ENCODE peak calls at places on chromosomes 3 and 15, in five cellular contexts. One of them, this sample, is unnamed.

GRCh38 chr15:94584833-94585244 is 353.5 kb downstream of the MCTP2 start:
- DNase-seq in kidney epithelial cell: peak; percentile 9
- DNase-seq in AG09309: no peak
- DNase-seq in progenitor cell of endocrine pancreas: no peak
- DNase-seq in OCI-LY7: peak; percentile 15
- DNase-seq in this sample: peak; percentile 25

GRCh38 chr3:152121292-152121654 is 147.5 kb upstream of the MBNL1 start:
- DNase-seq in OCI-LY7: no peak
- DNase-seq in progenitor cell of endocrine pancreas: no peak
- DNase-seq in kidney epithelial cell: peak; percentile 7
- DNase-seq in AG09309: peak; percentile 91
- DNase-seq in this sample: no peak

GRCh38 chr3:190375250-190375649 is 12.7 kb upstream of the CLDN16 start:
- DNase-seq in AG09309: no peak
- DNase-seq in kidney epithelial cell: peak; percentile 77
- DNase-seq in OCI-LY7: no peak
- DNase-seq in progenitor cell of endocrine pancreas: no peak
- DNase-seq in this sample: no peak

GRCh38 chr3:171986208-171986607 is 53.2 kb upstream of the FNDC3B start:
- DNase-seq in progenitor cell of endocrine pancreas: no peak
- DNase-seq in kidney epithelial cell: no peak
- DNase-seq in AG09309: no peak
- DNase-seq in OCI-LY7: no peak
- DNase-seq in this sample: no peak

GRCh38 chr15:92666780-92667179 is 11.2 kb upstream of the FAM174B start:
- DNase-seq in kidney epithelial cell: no peak
- DNase-seq in AG09309: no peak
- DNase-seq in progenitor cell of endocrine pancreas: no peak
- DNase-seq in OCI-LY7: no peak
- DNase-seq in this sample: no peak

GRCh38 chr3:171810278-171811058 is at the start of gene PLD1:
- DNase-seq in OCI-LY7: no peak
- DNase-seq in AG09309: no peak
- DNase-seq in progenitor cell of endocrine pancreas: peak; percentile 76
- DNase-seq in kidney epithelial cell: no peak
- DNase-seq in this sample: peak; percentile 77

GRCh38 chr3:140298569-140299070 is 363.6 kb downstream of the CLSTN2 start:
- DNase-seq in AG09309: no peak
- DNase-seq in OCI-LY7: no peak
- DNase-seq in kidney epithelial cell: no peak
- DNase-seq in progenitor cell of endocrine pancreas: no peak
- DNase-seq in this sample: no peak

GRCh38 chr3:150925751-150926201 is 20.5 kb upstream of the MINDY4B start:
- DNase-seq in OCI-LY7: peak; percentile 47
- DNase-seq in progenitor cell of endocrine pancreas: peak; percentile 60
- DNase-seq in kidney epithelial cell: no peak
- DNase-seq in AG09309: no peak
- DNase-seq in this sample: peak; percentile 67

GRCh38 chr3:177640319-177640997 is 443.2 kb upstream of the TBL1XR1 start:
- DNase-seq in kidney epithelial cell: no peak
- DNase-seq in AG09309: no peak
- DNase-seq in progenitor cell of endocrine pancreas: no peak
- DNase-seq in OCI-LY7: peak; percentile 15
- DNase-seq in this sample: no peak

GRCh38 chr15:51223771-51224229 is 114.6 kb downstream of the CYP19A1 start:
- DNase-seq in kidney epithelial cell: peak; percentile 35
- DNase-seq in OCI-LY7: no peak
- DNase-seq in AG09309: peak; percentile 89
- DNase-seq in progenitor cell of endocrine pancreas: no peak
- DNase-seq in this sample: no peak

GRCh38 chr15:75672646-75673425 is 25.1 kb downstream of the SNX33 start:
- DNase-seq in OCI-LY7: no peak
- DNase-seq in kidney epithelial cell: no peak
- DNase-seq in progenitor cell of endocrine pancreas: no peak
- DNase-seq in AG09309: no peak
- DNase-seq in this sample: no peak

GRCh38 chr15:71440479-71441071 is 325.3 kb downstream of the THSD4 start:
- DNase-seq in OCI-LY7: peak; percentile 42
- DNase-seq in AG09309: peak; percentile 51
- DNase-seq in kidney epithelial cell: no peak
- DNase-seq in progenitor cell of endocrine pancreas: no peak
- DNase-seq in this sample: peak; percentile 20

GRCh38 chr15:44593042-44593736 is 56.2 kb downstream of the EIF3J start:
- DNase-seq in kidney epithelial cell: no peak
- DNase-seq in OCI-LY7: peak; percentile 59
- DNase-seq in progenitor cell of endocrine pancreas: no peak
- DNase-seq in AG09309: no peak
- DNase-seq in this sample: no peak

GRCh38 chr3:195365371-195365770 is 77.4 kb downstream of the ACAP2 start:
- DNase-seq in OCI-LY7: no peak
- DNase-seq in progenitor cell of endocrine pancreas: no peak
- DNase-seq in AG09309: no peak
- DNase-seq in kidney epithelial cell: no peak
- DNase-seq in this sample: no peak

GRCh38 chr3:156543043-156543555 is 11.8 kb downstream of the SSR3 start:
- DNase-seq in OCI-LY7: no peak
- DNase-seq in AG09309: no peak
- DNase-seq in kidney epithelial cell: no peak
- DNase-seq in progenitor cell of endocrine pancreas: no peak
- DNase-seq in this sample: no peak

GRCh38 chr3:124034016-124034808 is 42.3 kb upstream of the ROPN1 start:
- DNase-seq in kidney epithelial cell: no peak
- DNase-seq in AG09309: no peak
- DNase-seq in progenitor cell of endocrine pancreas: peak; percentile 12
- DNase-seq in OCI-LY7: no peak
- DNase-seq in this sample: peak; percentile 42

GRCh38 chr15:75034615-75035014 is 11.2 kb downstream of the PPCDC start:
- DNase-seq in OCI-LY7: no peak
- DNase-seq in progenitor cell of endocrine pancreas: no peak
- DNase-seq in AG09309: no peak
- DNase-seq in kidney epithelial cell: no peak
- DNase-seq in this sample: no peak

GRCh38 chr3:127031845-127032244 is 48.9 kb downstream of the PLXNA1 start:
- DNase-seq in kidney epithelial cell: no peak
- DNase-seq in OCI-LY7: no peak
- DNase-seq in AG09309: no peak
- DNase-seq in progenitor cell of endocrine pancreas: no peak
- DNase-seq in this sample: no peak

GRCh38 chr3:106534206-106534605 is 665.4 kb upstream of the CBLB start:
- DNase-seq in kidney epithelial cell: peak; percentile 42
- DNase-seq in progenitor cell of endocrine pancreas: no peak
- DNase-seq in OCI-LY7: no peak
- DNase-seq in AG09309: peak; percentile 35
- DNase-seq in this sample: no peak

GRCh38 chr3:76646921-76647562 is 392.9 kb upstream of the ROBO2 start:
- DNase-seq in progenitor cell of endocrine pancreas: no peak
- DNase-seq in OCI-LY7: no peak
- DNase-seq in kidney epithelial cell: no peak
- DNase-seq in AG09309: no peak
- DNase-seq in this sample: no peak

GRCh38 chr15:90789496-90789895 is 72.3 kb downstream of the BLM start:
- DNase-seq in OCI-LY7: no peak
- DNase-seq in progenitor cell of endocrine pancreas: no peak
- DNase-seq in AG09309: no peak
- DNase-seq in kidney epithelial cell: no peak
- DNase-seq in this sample: no peak

GRCh38 chr15:42073418-42073817 is 20.9 kb downstream of the PLA2G4D start:
- DNase-seq in progenitor cell of endocrine pancreas: no peak
- DNase-seq in kidney epithelial cell: no peak
- DNase-seq in AG09309: no peak
- DNase-seq in OCI-LY7: no peak
- DNase-seq in this sample: no peak

GRCh38 chr3:157447026-157447694 is 10.5 kb downstream of the PTX3 start:
- DNase-seq in OCI-LY7: peak; percentile 1
- DNase-seq in AG09309: no peak
- DNase-seq in kidney epithelial cell: no peak
- DNase-seq in progenitor cell of endocrine pancreas: no peak
- DNase-seq in this sample: no peak

GRCh38 chr15:29849218-29849617 is 26.9 kb upstream of the TJP1 start:
- DNase-seq in OCI-LY7: no peak
- DNase-seq in kidney epithelial cell: no peak
- DNase-seq in progenitor cell of endocrine pancreas: no peak
- DNase-seq in AG09309: no peak
- DNase-seq in this sample: no peak

GRCh38 chr15:63056843-63057242 is 14.3 kb downstream of the TPM1 start:
- DNase-seq in kidney epithelial cell: no peak
- DNase-seq in AG09309: no peak
- DNase-seq in progenitor cell of endocrine pancreas: no peak
- DNase-seq in OCI-LY7: no peak
- DNase-seq in this sample: no peak

GRCh38 chr15:46091860-46092450 is 457.1 kb downstream of the SQOR start:
- DNase-seq in kidney epithelial cell: no peak
- DNase-seq in progenitor cell of endocrine pancreas: no peak
- DNase-seq in AG09309: no peak
- DNase-seq in OCI-LY7: peak; percentile 40
- DNase-seq in this sample: no peak

GRCh38 chr3:22159004-22159695 is 408.1 kb upstream of the ZNF385D start:
- DNase-seq in AG09309: no peak
- DNase-seq in kidney epithelial cell: no peak
- DNase-seq in OCI-LY7: no peak
- DNase-seq in progenitor cell of endocrine pancreas: no peak
- DNase-seq in this sample: no peak

GRCh38 chr15:49293941-49294340 is 123.9 kb downstream of the GALK2 start:
- DNase-seq in AG09309: no peak
- DNase-seq in kidney epithelial cell: no peak
- DNase-seq in progenitor cell of endocrine pancreas: no peak
- DNase-seq in OCI-LY7: no peak
- DNase-seq in this sample: no peak

GRCh38 chr15:40161693-40162401 is 978 bp downstream of the BUB1B start:
- DNase-seq in AG09309: no peak
- DNase-seq in progenitor cell of endocrine pancreas: no peak
- DNase-seq in OCI-LY7: peak; percentile 75
- DNase-seq in kidney epithelial cell: no peak
- DNase-seq in this sample: no peak

DNA sequence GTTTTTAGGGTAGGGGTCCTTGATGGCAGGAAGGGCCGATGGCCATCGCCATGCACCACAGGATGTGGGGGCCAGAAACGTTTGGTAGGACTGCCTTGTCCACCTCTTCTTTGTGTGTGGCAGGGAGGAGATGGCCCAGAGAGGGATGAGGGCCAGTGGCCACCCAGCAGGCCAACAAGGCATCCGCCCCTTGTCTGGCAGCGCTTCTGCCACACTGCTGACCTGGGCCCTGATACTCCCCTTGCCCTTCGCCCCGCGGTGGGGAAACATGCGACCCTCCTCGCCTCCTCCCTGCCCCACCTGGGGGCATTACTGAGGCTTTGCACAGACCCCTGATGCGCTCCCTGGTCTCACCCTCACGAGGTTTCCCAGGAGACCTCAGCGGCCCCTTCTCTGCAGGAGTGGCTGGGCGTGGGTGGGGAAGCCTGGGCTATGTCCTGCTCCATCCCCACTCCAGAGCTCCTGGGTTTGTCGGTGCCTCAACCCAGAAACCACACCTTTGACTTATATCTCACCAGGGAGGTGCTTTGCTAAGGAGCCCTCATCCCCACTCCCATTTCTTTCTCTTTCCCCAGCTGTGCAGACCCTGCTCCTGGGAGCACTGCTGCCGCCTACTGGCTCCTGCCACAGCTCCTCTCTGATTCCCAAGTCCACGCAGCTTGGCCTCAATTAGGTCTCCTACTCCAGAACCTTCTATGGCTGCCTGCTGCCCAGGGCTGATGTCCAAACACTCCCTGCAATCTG is 38.7 kb downstream of the FEM1B start:
- DNase-seq in kidney epithelial cell: no peak
- DNase-seq in AG09309: no peak
- DNase-seq in OCI-LY7: peak; percentile 24
- DNase-seq in progenitor cell of endocrine pancreas: no peak
- DNase-seq in this sample: no peak
- TF ChIP-seq CTCF in kidney epithelial cell: peak; percentile 42
- TF ChIP-seq CTCF in AG09309: no peak
- TF ChIP-seq CTCF in OCI-LY7: peak; percentile 68
- TF ChIP-seq CTCF in progenitor cell of endocrine pancreas: peak; percentile 58
- TF ChIP-seq CTCF in this sample: peak; percentile 36

GRCh38 chr3:142064454-142064853 is 84.9 kb downstream of the TFDP2 start:
- DNase-seq in AG09309: no peak
- DNase-seq in OCI-LY7: no peak
- DNase-seq in kidney epithelial cell: no peak
- DNase-seq in progenitor cell of endocrine pancreas: no peak
- DNase-seq in this sample: no peak

GRCh38 chr3:142065932-142066331 is 83.4 kb downstream of the TFDP2 start:
- DNase-seq in progenitor cell of endocrine pancreas: no peak
- DNase-seq in AG09309: no peak
- DNase-seq in OCI-LY7: no peak
- DNase-seq in kidney epithelial cell: no peak
- DNase-seq in this sample: no peak

DNA sequence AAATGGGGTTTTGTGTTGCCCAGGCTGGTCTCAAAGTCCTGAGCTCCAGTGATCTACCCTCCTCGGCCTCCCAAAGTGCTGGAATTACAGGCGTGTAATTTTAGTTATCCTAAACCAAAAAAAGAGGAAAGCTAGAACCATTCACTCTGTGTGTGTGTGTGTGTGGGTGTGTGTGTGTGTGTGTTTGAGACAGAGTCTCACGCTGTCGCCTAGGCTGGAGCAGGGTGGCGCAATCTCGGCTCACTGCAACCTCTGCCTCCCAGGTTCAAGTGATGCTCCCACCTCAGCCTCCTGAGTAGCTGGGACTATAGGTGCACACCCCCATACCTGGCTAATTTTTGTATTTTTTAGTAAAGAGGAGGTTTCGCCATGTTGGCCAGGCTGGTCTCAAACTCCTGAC is 84.0 kb downstream of the TFDP2 start:
- DNase-seq in progenitor cell of endocrine pancreas: no peak
- DNase-seq in OCI-LY7: no peak
- DNase-seq in AG09309: no peak
- DNase-seq in kidney epithelial cell: no peak
- DNase-seq in this sample: no peak
- TF ChIP-seq CTCF in progenitor cell of endocrine pancreas: no peak
- TF ChIP-seq CTCF in OCI-LY7: no peak
- TF ChIP-seq CTCF in AG09309: no peak
- TF ChIP-seq CTCF in kidney epithelial cell: no peak
- TF ChIP-seq CTCF in this sample: no peak

GRCh38 chr15:65312400-65312916 is 8.0 kb downstream of the RNU5B-1 start:
- DNase-seq in OCI-LY7: no peak
- DNase-seq in progenitor cell of endocrine pancreas: no peak
- DNase-seq in AG09309: no peak
- DNase-seq in kidney epithelial cell: no peak
- DNase-seq in this sample: no peak

GRCh38 chr15:65311760-65312159 is 7.3 kb downstream of the RNU5B-1 start:
- DNase-seq in AG09309: no peak
- DNase-seq in progenitor cell of endocrine pancreas: no peak
- DNase-seq in OCI-LY7: no peak
- DNase-seq in kidney epithelial cell: no peak
- DNase-seq in this sample: no peak

GRCh38 chr15:65307978-65308377 is 3.5 kb downstream of the RNU5B-1 start:
- DNase-seq in progenitor cell of endocrine pancreas: no peak
- DNase-seq in OCI-LY7: no peak
- DNase-seq in kidney epithelial cell: no peak
- DNase-seq in AG09309: no peak
- DNase-seq in this sample: no peak

GRCh38 chr15:65309882-65310418 is 5.5 kb downstream of the RNU5B-1 start:
- DNase-seq in AG09309: no peak
- DNase-seq in progenitor cell of endocrine pancreas: no peak
- DNase-seq in kidney epithelial cell: no peak
- DNase-seq in OCI-LY7: no peak
- DNase-seq in this sample: no peak

GRCh38 chr15:65310431-65311137 is 6.1 kb downstream of the RNU5B-1 start:
- DNase-seq in kidney epithelial cell: no peak
- DNase-seq in progenitor cell of endocrine pancreas: no peak
- DNase-seq in AG09309: no peak
- DNase-seq in OCI-LY7: no peak
- DNase-seq in this sample: no peak
- TF ChIP-seq CTCF in kidney epithelial cell: no peak
- TF ChIP-seq CTCF in progenitor cell of endocrine pancreas: no peak
- TF ChIP-seq CTCF in AG09309: no peak
- TF ChIP-seq CTCF in OCI-LY7: no peak
- TF ChIP-seq CTCF in this sample: no peak

GRCh38 chr3:109224333-109224732 is 87.8 kb downstream of the C3orf85 start:
- DNase-seq in kidney epithelial cell: no peak
- DNase-seq in OCI-LY7: no peak
- DNase-seq in progenitor cell of endocrine pancreas: no peak
- DNase-seq in AG09309: no peak
- DNase-seq in this sample: no peak
- TF ChIP-seq CTCF in kidney epithelial cell: peak; percentile 51
- TF ChIP-seq CTCF in OCI-LY7: peak; percentile 44
- TF ChIP-seq CTCF in progenitor cell of endocrine pancreas: peak; percentile 17
- TF ChIP-seq CTCF in AG09309: no peak
- TF ChIP-seq CTCF in this sample: no peak